ENCODE peak calls at places on chromosome X, in four cellular contexts. Y is AG20443, A is NCI-H69, V is lung microvascular endothelial cell. I is an unnamed sample.

GRCh38 chrX:107483976-107484726 is 34.7 kb downstream of the FRMPD3 start:
- DNase-seq in V (no peak), A (peak; percentile 89), Y (peak; percentile 14), I (peak; percentile 77)

GRCh38 chrX:54934058-54934457 is 13.4 kb downstream of the TRO start:
- DNase-seq in A (no peak), Y (no peak), V (no peak), I (no peak)

GRCh38 chrX:105820247-105820646 is 2.1 kb upstream of the NRK start:
- DNase-seq in V (no peak), Y (no peak), A (no peak), I (no peak)

GRCh38 chrX:8738588-8739189 is 6.8 kb upstream of the ANOS1 start:
- DNase-seq in Y (no peak), V (peak; percentile 45), A (peak; percentile 64), I (peak; percentile 84)

GRCh38 chrX:133444952-133445831 is 29.9 kb upstream of the GPC4 start:
- DNase-seq in Y (no peak), V (no peak), A (peak; percentile 15), I (no peak)

GRCh38 chrX:153620576-153620975 is 21.6 kb upstream of the CCNQ start:
- DNase-seq in V (no peak), Y (no peak), A (no peak), I (no peak)

GRCh38 chrX:123217077-123217476 is 33.0 kb downstream of the GRIA3 start:
- DNase-seq in V (no peak), A (no peak), Y (peak; percentile 73), I (no peak)

GRCh38 chrX:51743179-51743957 is at the start of gene GSPT2:
- DNase-seq in A (peak; percentile 60), Y (peak; percentile 78), V (peak; percentile 59), I (peak; percentile 87)

GRCh38 chrX:136183917-136184316 is 36.6 kb downstream of the FHL1 start:
- DNase-seq in A (no peak), Y (no peak), V (no peak), I (no peak)

GRCh38 chrX:129996120-129996519 is 13.7 kb downstream of the BCORL1 start:
- DNase-seq in A (no peak), V (no peak), Y (peak; percentile 80), I (no peak)

GRCh38 chrX:95835223-95835622 is 849.4 kb upstream of the DIAPH2 start:
- DNase-seq in V (no peak), A (no peak), Y (no peak), I (no peak)

GRCh38 chrX:136061302-136061701 is 76.1 kb downstream of the SLC9A6 start:
- DNase-seq in Y (no peak), V (no peak), A (no peak), I (peak; percentile 22)

GRCh38 chrX:119757979-119758681 is at the start of gene SOWAHD:
- DNase-seq in Y (peak; percentile 26), A (peak; percentile 69), V (no peak), I (no peak)

GRCh38 chrX:105282077-105282476 is 61.6 kb upstream of the TEX13A start:
- DNase-seq in A (no peak), Y (no peak), V (peak; percentile 7), I (no peak)

GRCh38 chrX:41332408-41332987 is 1.5 kb upstream of the DDX3X start:
- DNase-seq in Y (no peak), V (peak; percentile 74), A (peak; percentile 51), I (peak; percentile 74)

GRCh38 chrX:68163446-68163845 is 269.8 kb downstream of the OPHN1 start:
- DNase-seq in Y (no peak), V (peak; percentile 86), A (no peak), I (no peak)

GRCh38 chrX:126165721-126166401 is at the start of gene DCAF12L2:
- DNase-seq in V (peak; percentile 2), A (peak; percentile 8), Y (peak; percentile 12), I (no peak)

GRCh38 chrX:40938418-40938817 is 146.8 kb upstream of the USP9X start:
- DNase-seq in Y (peak; percentile 11), A (peak; percentile 29), V (no peak), I (no peak)

GRCh38 chrX:72002886-72003285 is 92.2 kb downstream of the NHSL2 start:
- DNase-seq in A (no peak), Y (peak; percentile 8), V (no peak), I (no peak)

GRCh38 chrX:41301438-41301824 is 32.5 kb upstream of the DDX3X start:
- DNase-seq in Y (no peak), A (no peak), V (no peak), I (no peak)

GRCh38 chrX:40253770-40254169 is 156.0 kb upstream of the BCOR start:
- DNase-seq in A (no peak), V (no peak), Y (no peak), I (no peak)

GRCh38 chrX:1593286-1594271 is 2.2 kb downstream of the AKAP17A start:
- DNase-seq in Y (no peak), V (no peak), A (no peak), I (no peak)

GRCh38 chrX:19682712-19683331 is 167.5 kb upstream of the MAP3K15 start:
- DNase-seq in V (peak; percentile 77), Y (peak; percentile 84), A (peak; percentile 15), I (no peak)

GRCh38 chrX:8190341-8190830 is 19.3 kb upstream of the VCX2 start:
- DNase-seq in V (no peak), A (peak; percentile 1), Y (no peak), I (no peak)

GRCh38 chrX:129600981-129601424 is 53.8 kb downstream of the APLN start:
- DNase-seq in Y (peak; percentile 34), V (peak; percentile 48), A (peak; percentile 20), I (peak; percentile 73)

GRCh38 chrX:153374426-153374825 is 26.7 kb downstream of the PNMA6E start:
- DNase-seq in V (peak; percentile 18), A (peak; percentile 0), Y (no peak), I (no peak)

GRCh38 chrX:134948333-134949241 is 42.2 kb upstream of the SMIM10 start:
- DNase-seq in V (no peak), Y (no peak), A (peak; percentile 11), I (no peak)

GRCh38 chrX:23134171-23134570 is 134.4 kb downstream of the DDX53 start:
- DNase-seq in V (no peak), A (no peak), Y (no peak), I (no peak)

GRCh38 chrX:56783450-56783831 is 54.4 kb downstream of the NBDY start:
- DNase-seq in Y (no peak), A (no peak), V (peak; percentile 91), I (peak; percentile 88)